ENCODE peak calls at places on chromosomes 16 and 17, in ten cellular contexts. J is choroid plexus epithelial cell, F is MM.1S, M is astrocyte of the spinal cord, W is heart left ventricle, U is neural progenitor cell, S is hepatocyte, Y is H1, X is fibroblast of lung, C is cardiac muscle cell. Q is an unnamed sample.

GRCh38 chr16:87392823-87393679 is 915 bp downstream of the MAP1LC3B start:
- DNase-seq in J (peak), F (peak), M (peak), W (no peak), U (peak), S (peak), Y (peak), X (peak), C (peak), Q (no peak)

GRCh38 chr16:13095061-13095460 is 193.7 kb downstream of the SHISA9 start:
- DNase-seq in J (no peak), F (no peak), M (no peak), W (no peak), U (no peak), S (no peak), Y (no peak), X (no peak), C (no peak), Q (no peak)

GRCh38 chr17:41404024-41404651 is 6.7 kb upstream of the KRT31 start:
- DNase-seq in J (peak), F (no peak), M (peak), W (no peak), U (no peak), S (peak), Y (no peak), X (peak), C (peak), Q (no peak)

GRCh38 chr16:88331989-88332920 is 50.5 kb upstream of the ZNF469 start:
- DNase-seq in J (peak), F (no peak), M (peak), W (no peak), U (no peak), S (peak), Y (no peak), X (peak), C (peak), Q (no peak)

GRCh38 chr16:72763927-72764628 is 283.9 kb downstream of the ZFHX3 start:
- DNase-seq in J (no peak), F (no peak), M (no peak), W (no peak), U (peak), S (no peak), Y (no peak), X (no peak), C (no peak), Q (no peak)

GRCh38 chr17:58303981-58304734 is 23.4 kb upstream of the MPO start:
- DNase-seq in J (peak), F (peak), M (peak), W (no peak), U (peak), S (peak), Y (peak), X (peak), C (peak), Q (peak)

GRCh38 chr16:21554795-21555585 is 44.4 kb upstream of the METTL9 start:
- DNase-seq in J (peak), F (peak), M (peak), W (peak), U (peak), S (peak), Y (peak), X (peak), C (peak), Q (peak)

GRCh38 chr16:5072334-5073278 is 963 bp downstream of the ALG1 start:
- DNase-seq in J (no peak), F (no peak), M (no peak), W (no peak), U (no peak), S (no peak), Y (no peak), X (no peak), C (peak), Q (peak)

GRCh38 chr17:75601057-75601987 is 13.7 kb downstream of the MYO15B start:
- DNase-seq in J (peak), F (peak), M (no peak), W (peak), U (peak), S (peak), Y (peak), X (peak), C (peak), Q (peak)

GRCh38 chr16:51723016-51723724 is 572.1 kb upstream of the SALL1 start:
- DNase-seq in J (no peak), F (no peak), M (no peak), W (no peak), U (peak), S (no peak), Y (no peak), X (no peak), C (no peak), Q (no peak)

GRCh38 chr17:55285340-55286301 is 20.9 kb downstream of the HLF start:
- DNase-seq in J (peak), F (no peak), M (peak), W (peak), U (no peak), S (peak), Y (no peak), X (peak), C (peak), Q (no peak)

GRCh38 chr17:65191805-65192740 is 54.9 kb downstream of the RGS9 start:
- DNase-seq in J (peak), F (no peak), M (peak), W (no peak), U (no peak), S (no peak), Y (no peak), X (peak), C (peak), Q (no peak)

GRCh38 chr16:28067604-28068382 is 4.3 kb upstream of the GSG1L start:
- DNase-seq in J (peak), F (no peak), M (peak), W (no peak), U (no peak), S (no peak), Y (no peak), X (peak), C (peak), Q (no peak)

GRCh38 chr17:4852504-4853075 is 19.4 kb downstream of the MINK1 start:
- DNase-seq in J (peak), F (no peak), M (peak), W (no peak), U (no peak), S (no peak), Y (no peak), X (peak), C (peak), Q (no peak)

GRCh38 chr17:1324201-1324750 is 44.8 kb downstream of the TRARG1 start:
- DNase-seq in J (no peak), F (no peak), M (no peak), W (no peak), U (no peak), S (no peak), Y (no peak), X (no peak), C (no peak), Q (no peak)

GRCh38 chr17:49895812-49896211 is 47.9 kb upstream of the TAC4 start:
- DNase-seq in J (no peak), F (no peak), M (no peak), W (no peak), U (no peak), S (no peak), Y (no peak), X (no peak), C (no peak), Q (no peak)
- TF ChIP-seq CTCF in J (no peak), F (no peak), M (no peak), W (no peak), U (no peak), S (no peak), Y (no peak), X (no peak), C (no peak), Q (no peak)

GRCh38 chr16:85545227-85545818 is 67.8 kb upstream of the GSE1 start:
- DNase-seq in J (no peak), F (no peak), M (no peak), W (no peak), U (no peak), S (no peak), Y (no peak), X (no peak), C (no peak), Q (no peak)

GRCh38 chr16:85543536-85543935 is 69.6 kb upstream of the GSE1 start:
- DNase-seq in J (no peak), F (no peak), M (no peak), W (no peak), U (no peak), S (no peak), Y (no peak), X (no peak), C (no peak), Q (no peak)

GRCh38 chr16:85542548-85542927 is 70.6 kb upstream of the GSE1 start:
- DNase-seq in J (no peak), F (peak), M (no peak), W (no peak), U (no peak), S (no peak), Y (no peak), X (no peak), C (no peak), Q (no peak)

GRCh38 chr16:85544668-85545067 is 68.5 kb upstream of the GSE1 start:
- DNase-seq in J (no peak), F (no peak), M (no peak), W (no peak), U (no peak), S (no peak), Y (no peak), X (no peak), C (no peak), Q (no peak)

GRCh38 chr16:85543998-85544397 is 69.1 kb upstream of the GSE1 start:
- DNase-seq in J (no peak), F (no peak), M (no peak), W (no peak), U (no peak), S (no peak), Y (no peak), X (no peak), C (no peak), Q (no peak)
- TF ChIP-seq CTCF in J (no peak), F (no peak), M (no peak), W (no peak), U (no peak), S (no peak), Y (no peak), X (no peak), C (no peak), Q (no peak)

GRCh38 chr16:47110939-47111338 is 32.8 kb downstream of the NETO2 start:
- DNase-seq in J (no peak), F (no peak), M (no peak), W (no peak), U (peak), S (no peak), Y (no peak), X (no peak), C (no peak), Q (no peak)
- TF ChIP-seq CTCF in J (no peak), F (no peak), M (no peak), W (no peak), U (peak), S (no peak), Y (peak), X (no peak), C (no peak), Q (no peak)

GRCh38 chr17:13940858-13941665 is 128.2 kb upstream of the COX10 start:
- DNase-seq in J (no peak), F (no peak), M (peak), W (no peak), U (no peak), S (no peak), Y (no peak), X (peak), C (no peak), Q (no peak)
- TF ChIP-seq CTCF in J (peak), F (no peak), M (no peak), W (no peak), U (no peak), S (no peak), Y (no peak), X (no peak), C (no peak), Q (no peak)

DNA sequence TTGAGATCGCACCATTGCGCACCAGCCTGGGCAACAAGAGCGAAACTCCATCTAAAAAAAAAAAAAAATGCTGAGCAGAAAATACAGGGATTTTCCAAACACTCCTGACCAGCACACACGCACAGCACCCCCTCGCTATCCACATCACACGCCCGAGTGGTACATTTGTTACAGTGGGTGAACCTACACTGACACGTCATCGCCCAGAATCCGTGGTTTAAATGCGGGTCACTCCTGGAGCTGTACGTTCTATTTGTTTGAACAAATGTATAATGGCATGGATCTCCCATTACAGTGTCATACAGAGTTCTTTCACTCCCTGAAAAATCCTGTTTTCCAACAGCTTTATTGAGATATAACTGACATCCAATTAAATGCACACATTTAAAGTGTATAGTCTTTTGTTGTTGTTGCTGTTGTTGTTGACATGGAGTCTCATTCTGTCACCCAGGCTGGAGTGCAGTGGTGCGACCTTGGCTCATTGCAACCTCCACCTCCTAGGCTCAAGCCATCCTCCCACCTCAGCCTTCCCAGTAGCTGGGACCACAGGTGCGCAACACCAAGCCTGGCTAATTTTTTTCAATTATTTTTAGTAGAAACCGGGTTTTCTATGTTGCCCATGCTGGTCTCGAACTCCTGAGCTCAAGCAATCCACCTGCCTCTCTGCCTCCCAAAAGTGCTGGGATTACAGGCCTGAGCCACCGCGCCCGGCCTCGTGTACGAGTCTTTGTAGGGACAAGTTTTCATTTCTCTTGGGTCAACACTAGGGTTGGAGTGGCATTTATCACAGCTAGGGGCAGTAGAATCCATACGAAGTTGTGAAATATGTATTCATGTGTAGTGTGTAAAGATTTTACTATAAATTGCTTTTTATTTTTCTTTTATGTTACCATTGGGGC is 4.4 kb upstream of the CARHSP1 start:
- DNase-seq in J (no peak), F (no peak), M (no peak), W (no peak), U (no peak), S (no peak), Y (no peak), X (no peak), C (no peak), Q (no peak)
- TF ChIP-seq CTCF in J (peak), F (peak), M (peak), W (no peak), U (no peak), S (no peak), Y (peak), X (no peak), C (peak), Q (peak)

DNA sequence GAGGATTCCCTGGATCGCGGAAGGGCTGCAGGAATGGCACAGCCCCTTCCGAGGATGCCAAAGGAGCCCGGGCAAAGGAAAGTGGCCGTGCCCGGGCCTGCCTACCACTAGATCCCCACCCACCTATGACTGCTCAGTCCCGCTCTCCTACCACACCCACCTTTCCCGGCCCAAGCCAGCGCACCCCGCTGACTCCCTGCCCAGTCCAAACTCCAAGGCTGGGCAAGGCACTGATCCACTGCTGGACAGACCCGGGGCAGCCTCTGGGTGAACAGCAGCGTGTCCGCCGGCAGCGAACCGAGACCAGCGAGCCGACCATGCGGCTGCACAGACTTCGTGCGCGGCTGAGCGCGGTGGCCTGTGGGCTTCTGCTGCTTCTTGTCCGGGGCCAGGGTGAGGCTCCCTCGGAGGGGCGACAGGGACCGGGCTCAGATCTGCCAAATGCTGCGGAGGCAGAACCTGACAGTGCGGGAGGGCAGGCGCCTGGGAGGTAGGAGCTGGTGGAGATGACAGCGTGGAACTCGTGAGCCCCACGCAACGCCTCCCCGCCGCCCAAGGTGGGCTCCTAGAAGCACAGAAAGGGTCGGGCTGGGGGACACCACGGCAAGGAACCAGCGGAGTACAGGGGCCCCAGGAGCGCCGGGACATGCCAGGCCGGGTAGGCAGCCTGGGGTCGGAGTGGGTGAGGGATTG is at the start of gene CES2:
- DNase-seq in J (peak), F (no peak), M (peak), W (peak), U (no peak), S (peak), Y (no peak), X (peak), C (no peak), Q (no peak)
- TF ChIP-seq CTCF in J (no peak), F (no peak), M (no peak), W (no peak), U (no peak), S (no peak), Y (no peak), X (no peak), C (no peak), Q (no peak)

GRCh38 chr17:7281074-7281952 is at the start of gene SLC2A4:
- DNase-seq in J (peak), F (peak), M (peak), W (peak), U (peak), S (peak), Y (peak), X (peak), C (peak), Q (peak)

GRCh38 chr17:7284911-7285310 is 3.4 kb downstream of the SLC2A4 start:
- DNase-seq in J (no peak), F (no peak), M (no peak), W (no peak), U (no peak), S (no peak), Y (no peak), X (no peak), C (no peak), Q (no peak)

GRCh38 chr17:7281953-7282751 is 634 bp downstream of the SLC2A4 start:
- DNase-seq in J (no peak), F (no peak), M (no peak), W (peak), U (no peak), S (peak), Y (peak), X (no peak), C (no peak), Q (peak)

GRCh38 chr17:7283471-7284216 is 2.1 kb downstream of the SLC2A4 start:
- DNase-seq in J (no peak), F (no peak), M (no peak), W (no peak), U (no peak), S (no peak), Y (no peak), X (no peak), C (no peak), Q (peak)

DNA sequence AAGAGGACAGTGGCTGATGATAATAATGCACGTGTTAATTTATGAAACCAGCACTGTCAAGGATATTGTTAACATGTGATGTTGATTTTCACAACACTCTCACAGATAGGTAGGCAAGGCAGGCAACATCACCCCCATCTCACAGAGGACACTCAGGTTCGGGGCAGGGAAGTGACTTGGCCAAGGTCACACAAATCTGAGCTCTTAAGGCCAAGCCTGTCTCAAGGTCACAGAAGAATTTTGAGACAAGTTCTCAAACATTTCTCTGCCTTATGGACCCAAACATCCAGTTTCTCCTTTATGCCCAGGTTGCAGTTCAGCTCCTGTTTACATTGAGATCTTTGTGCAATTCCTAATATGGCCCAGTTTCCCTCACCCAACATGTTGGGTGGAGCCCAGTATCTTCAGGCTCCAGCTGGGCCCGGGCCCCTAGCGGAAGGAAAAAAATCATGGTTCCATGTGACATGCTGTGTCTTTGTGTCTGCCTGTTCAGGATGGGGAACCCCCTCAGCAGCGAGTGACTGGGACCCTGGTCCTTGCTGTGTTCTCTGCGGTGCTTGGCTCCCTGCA is 1.3 kb downstream of the SLC2A4 start:
- DNase-seq in J (no peak), F (no peak), M (no peak), W (no peak), U (no peak), S (no peak), Y (no peak), X (peak), C (no peak), Q (peak)
- TF ChIP-seq CTCF in J (no peak), F (no peak), M (no peak), W (no peak), U (no peak), S (no peak), Y (no peak), X (no peak), C (no peak), Q (no peak)

Q was measured in GM13977.